ENCODE peak calls at places on chromosomes 1 and 21, in four cellular contexts. One of them, this sample, is unnamed.

GRCh38 chr1:200231787-200232222 is 178.0 kb downstream of the ZNF281 start:
- DNase-seq in skeletal muscle cell: no peak
- DNase-seq in NCI-H1694 treated with DMSO at 0.1 percent for 48 hours: no peak
- DNase-seq in posterior cingulate gyrus: no peak
- DNase-seq in this sample: no peak

GRCh38 chr1:110130989-110131388 is 18.7 kb downstream of the UBL4B start:
- DNase-seq in NCI-H1694 treated with DMSO at 0.1 percent for 48 hours: no peak
- DNase-seq in posterior cingulate gyrus: no peak
- DNase-seq in skeletal muscle cell: no peak
- DNase-seq in this sample: no peak

GRCh38 chr1:42680921-42681683 is 1.1 kb upstream of the YBX1 start:
- DNase-seq in skeletal muscle cell: no peak
- DNase-seq in NCI-H1694 treated with DMSO at 0.1 percent for 48 hours: peak
- DNase-seq in posterior cingulate gyrus: no peak
- DNase-seq in this sample: no peak

GRCh38 chr21:46318464-46318845 is 5.2 kb downstream of the C21orf58 start:
- DNase-seq in skeletal muscle cell: no peak
- DNase-seq in NCI-H1694 treated with DMSO at 0.1 percent for 48 hours: no peak
- DNase-seq in posterior cingulate gyrus: no peak
- DNase-seq in this sample: no peak

GRCh38 chr1:64687725-64688285 is 57.1 kb upstream of the RAVER2 start:
- DNase-seq in posterior cingulate gyrus: no peak
- DNase-seq in skeletal muscle cell: no peak
- DNase-seq in NCI-H1694 treated with DMSO at 0.1 percent for 48 hours: no peak
- DNase-seq in this sample: no peak

GRCh38 chr1:47782414-47783165 is 214.6 kb downstream of the TRABD2B start:
- DNase-seq in NCI-H1694 treated with DMSO at 0.1 percent for 48 hours: no peak
- DNase-seq in posterior cingulate gyrus: peak
- DNase-seq in skeletal muscle cell: peak
- DNase-seq in this sample: no peak

GRCh38 chr1:172489847-172490246 is 43.1 kb upstream of the SUCO start:
- DNase-seq in skeletal muscle cell: no peak
- DNase-seq in NCI-H1694 treated with DMSO at 0.1 percent for 48 hours: no peak
- DNase-seq in posterior cingulate gyrus: no peak
- DNase-seq in this sample: no peak

GRCh38 chr21:14554948-14555347 is 8.8 kb upstream of the SAMSN1 start:
- DNase-seq in NCI-H1694 treated with DMSO at 0.1 percent for 48 hours: no peak
- DNase-seq in skeletal muscle cell: no peak
- DNase-seq in posterior cingulate gyrus: no peak
- DNase-seq in this sample: no peak

GRCh38 chr1:36966242-36966641 is 68.1 kb downstream of the GRIK3 start:
- DNase-seq in posterior cingulate gyrus: peak
- DNase-seq in skeletal muscle cell: no peak
- DNase-seq in NCI-H1694 treated with DMSO at 0.1 percent for 48 hours: no peak
- DNase-seq in this sample: no peak

GRCh38 chr1:94351441-94351840 is 66.7 kb upstream of the ABCD3 start:
- DNase-seq in NCI-H1694 treated with DMSO at 0.1 percent for 48 hours: no peak
- DNase-seq in skeletal muscle cell: no peak
- DNase-seq in posterior cingulate gyrus: no peak
- DNase-seq in this sample: no peak

GRCh38 chr1:41282679-41283317 is 40.7 kb upstream of the SCMH1 start:
- DNase-seq in skeletal muscle cell: no peak
- DNase-seq in NCI-H1694 treated with DMSO at 0.1 percent for 48 hours: peak
- DNase-seq in posterior cingulate gyrus: peak
- DNase-seq in this sample: no peak

GRCh38 chr1:22177354-22178003 is 34.6 kb upstream of the WNT4 start:
- DNase-seq in NCI-H1694 treated with DMSO at 0.1 percent for 48 hours: no peak
- DNase-seq in posterior cingulate gyrus: peak
- DNase-seq in skeletal muscle cell: no peak
- DNase-seq in this sample: no peak

This sample was measured in T-helper 22 cell.